ENCODE peak calls at places on chromosomes 5 and 9, in five cellular contexts. P, K, C, Y and O are unnamed samples.

GRCh38 chr5:94705427-94705826 is 87.0 kb downstream of the SLF1 start:
- DNase-seq in P (no peak), K (no peak), C (peak), Y (no peak), O (no peak)

GRCh38 chr5:1374680-1375055 is 29.8 kb upstream of the CLPTM1L start:
- DNase-seq in P (no peak), K (no peak), C (peak), Y (no peak), O (no peak)

GRCh38 chr5:90759119-90759518 is 200.5 kb downstream of the ADGRV1 start:
- DNase-seq in P (no peak), K (no peak), C (no peak), Y (no peak), O (no peak)

GRCh38 chr9:92576175-92576574 is 40.4 kb upstream of the ECM2 start:
- DNase-seq in P (no peak), K (no peak), C (peak), Y (no peak), O (no peak)

GRCh38 chr9:98708103-98708932 is 417 bp downstream of the GABBR2 start:
- DNase-seq in P (no peak), K (no peak), C (no peak), Y (no peak), O (no peak)

GRCh38 chr9:8718121-8718725 is 918.6 kb upstream of the DMAC1 start:
- DNase-seq in P (no peak), K (no peak), C (peak), Y (no peak), O (no peak)

GRCh38 chr5:160787247-160787646 is 64.8 kb downstream of the ATP10B start:
- DNase-seq in P (no peak), K (no peak), C (no peak), Y (peak), O (no peak)

GRCh38 chr9:72351538-72352453 is 13.2 kb downstream of the ZFAND5 start:
- DNase-seq in P (no peak), K (no peak), C (no peak), Y (peak), O (no peak)

GRCh38 chr5:53934126-53934856 is 373.9 kb downstream of the NDUFS4 start:
- DNase-seq in P (no peak), K (no peak), C (peak), Y (peak), O (no peak)

GRCh38 chr9:32698706-32699277 is 63.3 kb upstream of the TAF1L start:
- DNase-seq in P (no peak), K (no peak), C (no peak), Y (peak), O (no peak)

GRCh38 chr9:131886839-131887238 is 147.0 kb upstream of the RAPGEF1 start:
- DNase-seq in P (no peak), K (no peak), C (peak), Y (no peak), O (no peak)

GRCh38 chr5:66967102-66967501 is 229.5 kb downstream of the CD180 start:
- DNase-seq in P (no peak), K (no peak), C (peak), Y (no peak), O (no peak)

GRCh38 chr5:143887302-143887638 is 75.3 kb downstream of the HMHB1 start:
- DNase-seq in P (peak), K (no peak), C (peak), Y (peak), O (no peak)

GRCh38 chr9:129482521-129483466 is 138.1 kb downstream of the C9orf50 start:
- DNase-seq in P (peak), K (no peak), C (peak), Y (peak), O (no peak)

GRCh38 chr5:157618366-157618765 is 33.9 kb downstream of the SOX30 start:
- DNase-seq in P (no peak), K (no peak), C (no peak), Y (no peak), O (no peak)

GRCh38 chr9:134040831-134041648 is 15.8 kb downstream of the BRD3OS start:
- DNase-seq in P (no peak), K (no peak), C (no peak), Y (no peak), O (no peak)

GRCh38 chr5:112374356-112374755 is 44.7 kb downstream of the EPB41L4A start:
- DNase-seq in P (no peak), K (no peak), C (no peak), Y (no peak), O (no peak)

GRCh38 chr9:101453776-101454570 is 18.4 kb upstream of the ALDOB start:
- DNase-seq in P (no peak), K (no peak), C (no peak), Y (no peak), O (no peak)

GRCh38 chr5:126848253-126848652 is 71.3 kb downstream of the LMNB1 start:
- DNase-seq in P (no peak), K (no peak), C (no peak), Y (no peak), O (no peak)

GRCh38 chr5:170809551-170809950 is 26.0 kb downstream of the GABRP start:
- DNase-seq in P (no peak), K (no peak), C (peak), Y (peak), O (no peak)

GRCh38 chr9:95083086-95083768 is 234.3 kb downstream of the FANCC start:
- DNase-seq in P (no peak), K (no peak), C (no peak), Y (no peak), O (no peak)

GRCh38 chr5:141753971-141754713 is 72.1 kb upstream of the ARAP3 start:
- DNase-seq in P (no peak), K (no peak), C (peak), Y (peak), O (no peak)

GRCh38 chr5:57422993-57423392 is 59.6 kb downstream of the ACTBL2 start:
- DNase-seq in P (no peak), K (no peak), C (no peak), Y (no peak), O (no peak)

GRCh38 chr5:140791111-140791510 is 3.5 kb upstream of the PCDHA2 start:
- DNase-seq in P (no peak), K (no peak), C (no peak), Y (no peak), O (no peak)

GRCh38 chr5:174601937-174602336 is 122.4 kb upstream of the MSX2 start:
- DNase-seq in P (no peak), K (no peak), C (peak), Y (peak), O (no peak)

GRCh38 chr5:127650022-127650421 is 1.1 kb downstream of the CTXN3 start:
- DNase-seq in P (no peak), K (no peak), C (peak), Y (no peak), O (no peak)

GRCh38 chr9:134554750-134555655 is 86.6 kb upstream of the COL5A1 start:
- DNase-seq in P (no peak), K (no peak), C (peak), Y (no peak), O (no peak)

GRCh38 chr9:111271047-111271446 is 59.0 kb downstream of the OR2K2 start:
- DNase-seq in P (no peak), K (no peak), C (no peak), Y (no peak), O (no peak)

GRCh38 chr9:19116391-19116790 is 10.9 kb downstream of the PLIN2 start:
- DNase-seq in P (no peak), K (no peak), C (peak), Y (peak), O (no peak)

GRCh38 chr5:167582263-167582662 is 709.2 kb upstream of the WWC1 start:
- DNase-seq in P (no peak), K (no peak), C (peak), Y (peak), O (no peak)

GRCh38 chr9:7185612-7186011 is 427.8 kb downstream of the KDM4C start:
- DNase-seq in P (no peak), K (no peak), C (peak), Y (peak), O (no peak)

GRCh38 chr9:136438909-136439549 is 616 bp downstream of the INPP5E start:
- DNase-seq in P (no peak), K (no peak), C (no peak), Y (peak), O (peak)

GRCh38 chr9:113454914-113455761 is 8.4 kb upstream of the RGS3 start:
- DNase-seq in P (no peak), K (no peak), C (peak), Y (peak), O (no peak)

GRCh38 chr5:11322133-11322532 is 561.1 kb upstream of the DAP start:
- DNase-seq in P (no peak), K (no peak), C (no peak), Y (peak), O (no peak)

GRCh38 chr5:143244000-143244736 is 159.3 kb downstream of the NR3C1 start:
- DNase-seq in P (peak), K (no peak), C (peak), Y (peak), O (no peak)

GRCh38 chr9:78871452-78872331 is 574.8 kb downstream of the PSAT1 start:
- DNase-seq in P (no peak), K (no peak), C (peak), Y (peak), O (no peak)

GRCh38 chr9:22206833-22207232 is 197.7 kb upstream of the CDKN2B start:
- DNase-seq in P (no peak), K (no peak), C (no peak), Y (no peak), O (no peak)

GRCh38 chr9:113620377-113621161 is 157.0 kb downstream of the RGS3 start:
- DNase-seq in P (peak), K (no peak), C (peak), Y (peak), O (no peak)

GRCh38 chr5:138077064-138077696 is 6.7 kb upstream of the WNT8A start:
- DNase-seq in P (peak), K (no peak), C (peak), Y (peak), O (peak)

GRCh38 chr5:93342563-93343061 is 238.4 kb downstream of the NR2F1-AS1 start:
- DNase-seq in P (no peak), K (no peak), C (no peak), Y (no peak), O (no peak)
- H3K27ac ChIP-seq in P (no peak), K (no peak), C (no peak), Y (no peak), O (no peak)

GRCh38 chr9:114722937-114723620 is 41.1 kb upstream of the TEX48 start:
- DNase-seq in P (no peak), K (no peak), C (no peak), Y (no peak), O (no peak)
- H3K27ac ChIP-seq in P (no peak), K (no peak), C (peak), Y (no peak), O (no peak)

GRCh38 chr5:51373880-51374523 is 9.2 kb upstream of the ISL1 start:
- DNase-seq in P (no peak), K (no peak), C (no peak), Y (no peak), O (no peak)

GRCh38 chr5:51376504-51376903 is 6.7 kb upstream of the ISL1 start:
- DNase-seq in P (no peak), K (no peak), C (no peak), Y (no peak), O (no peak)

GRCh38 chr5:51375084-51375483 is 8.2 kb upstream of the ISL1 start:
- DNase-seq in P (no peak), K (no peak), C (no peak), Y (no peak), O (no peak)

DNA sequence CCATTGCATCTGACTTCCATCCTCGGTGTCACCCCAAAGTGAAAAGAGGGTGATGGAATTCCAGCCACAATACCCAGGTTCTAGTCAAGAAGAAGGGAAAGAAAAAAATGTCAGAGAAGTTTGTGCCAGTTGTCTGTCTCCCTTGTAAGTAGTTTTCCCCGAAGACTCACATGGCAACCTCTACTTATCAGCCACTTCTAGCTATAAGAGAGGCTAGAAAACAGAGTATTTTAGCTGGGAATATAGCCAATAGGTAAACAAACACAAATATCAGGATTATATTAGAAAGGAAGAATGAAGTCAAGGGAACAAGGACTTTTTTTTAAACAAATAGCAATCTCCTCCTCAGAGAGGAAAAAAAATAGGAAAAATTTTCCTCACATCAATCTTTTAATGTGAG is 12.2 kb upstream of the ISL1 start:
- DNase-seq in P (no peak), K (no peak), C (no peak), Y (no peak), O (no peak)
- H3K27ac ChIP-seq in P (no peak), K (no peak), C (no peak), Y (no peak), O (no peak)

GRCh38 chr9:127386981-127387380 is 10.0 kb upstream of the SLC2A8 start:
- DNase-seq in P (no peak), K (no peak), C (no peak), Y (no peak), O (no peak)

GRCh38 chr9:127382541-127382940 is 14.4 kb upstream of the SLC2A8 start:
- DNase-seq in P (no peak), K (no peak), C (no peak), Y (no peak), O (no peak)

GRCh38 chr9:127384901-127385300 is 12.1 kb upstream of the SLC2A8 start:
- DNase-seq in P (no peak), K (no peak), C (no peak), Y (no peak), O (no peak)

GRCh38 chr9:127386249-127386648 is 10.7 kb upstream of the SLC2A8 start:
- DNase-seq in P (no peak), K (no peak), C (no peak), Y (no peak), O (no peak)

GRCh38 chr9:127384016-127384730 is 12.8 kb upstream of the SLC2A8 start:
- DNase-seq in P (no peak), K (no peak), C (no peak), Y (no peak), O (no peak)
- H3K27ac ChIP-seq in P (no peak), K (no peak), C (no peak), Y (no peak), O (no peak)

GRCh38 chr5:150777685-150778084 is 872 bp upstream of the SMIM3 start:
- DNase-seq in P (no peak), K (no peak), C (peak), Y (no peak), O (no peak)
- H3K27ac ChIP-seq in P (peak), K (no peak), C (peak), Y (no peak), O (no peak)